ENCODE peak calls at places on chromosome 7, in seven cellular contexts. Y is T-helper 17 cell; B is NCI-H1436; Q is naive thymus-derived CD8-positive, alpha-beta T cell; N is AG08395; C is GM12891; F is left colon. H is an unnamed sample.

GRCh38 chr7:18974803-18975202 is 142.6 kb downstream of the TWIST1 start:
- DNase-seq in Q (no peak), B (no peak), Y (no peak), F (no peak), C (no peak), N (peak), H (no peak)

GRCh38 chr7:96238474-96238873 is 83.4 kb downstream of the SLC25A13 start:
- DNase-seq in B (no peak), N (no peak), Q (no peak), Y (no peak), C (no peak), F (no peak), H (no peak)

GRCh38 chr7:109460296-109460695 is 890.6 kb downstream of the DNAJB9 start:
- DNase-seq in Q (no peak), F (no peak), N (no peak), B (no peak), Y (no peak), C (no peak), H (no peak)

GRCh38 chr7:55192718-55193117 is 172.4 kb upstream of the LANCL2 start:
- DNase-seq in F (no peak), Y (no peak), Q (no peak), N (peak), C (no peak), B (no peak), H (no peak)

GRCh38 chr7:39299695-39300094 is 266.5 kb upstream of the YAE1 start:
- DNase-seq in Y (no peak), B (no peak), N (no peak), C (no peak), Q (no peak), F (no peak), H (no peak)

GRCh38 chr7:19747740-19748339 is 25.6 kb downstream of the TMEM196 start:
- DNase-seq in F (no peak), C (no peak), Y (no peak), B (peak), Q (no peak), N (peak), H (peak)

GRCh38 chr7:51275532-51275931 is 41.1 kb downstream of the COBL start:
- DNase-seq in Q (no peak), C (no peak), F (no peak), B (no peak), N (no peak), Y (no peak), H (no peak)

GRCh38 chr7:11970132-11970531 is 138.1 kb upstream of the THSD7A start:
- DNase-seq in F (no peak), Y (no peak), B (no peak), Q (no peak), N (no peak), C (no peak), H (no peak)

GRCh38 chr7:90988996-90989765 is 275.1 kb upstream of the FZD1 start:
- DNase-seq in C (no peak), B (no peak), Y (no peak), F (no peak), Q (no peak), N (no peak), H (no peak)

GRCh38 chr7:26202019-26202985 is 757 bp downstream of the CBX3 start:
- DNase-seq in C (no peak), B (no peak), Q (peak), F (peak), N (peak), Y (peak), H (peak)

GRCh38 chr7:135121868-135122267 is 26.0 kb upstream of the TMEM140 start:
- DNase-seq in B (no peak), F (no peak), C (no peak), Y (no peak), N (no peak), Q (no peak), H (peak)

GRCh38 chr7:57305192-57305748 is 144.7 kb upstream of the ZNF716 start:
- DNase-seq in B (no peak), F (no peak), C (no peak), Q (no peak), N (no peak), Y (no peak), H (no peak)

GRCh38 chr7:123966936-123967335 is 41.9 kb downstream of the SPAM1 start:
- DNase-seq in C (no peak), Q (no peak), Y (no peak), N (no peak), F (no peak), B (no peak), H (no peak)

GRCh38 chr7:2105917-2106316 is 126.8 kb downstream of the MAD1L1 start:
- DNase-seq in Q (no peak), C (no peak), F (peak), N (no peak), B (no peak), Y (no peak), H (no peak)